ENCODE peak calls at places on chromosome 3, in ten cellular contexts. M is GM23338; A is effector CD4-positive, alpha-beta T cell; T is MCF 10A; O is naive thymus-derived CD8-positive, alpha-beta T cell; Y is kidney tubule cell; V is activated T-helper 9 cell treated with anti-CD3 and anti-CD28 coated beads, Interleukin-2, amount 50 U/mL, for 16 hours; U is breast epithelium; Z is activated T-helper 1 cell treated with Interleukin-2 at 50 U/mL for 16 hours; J is RWPE1. N is an unnamed sample.

GRCh38 chr3:150737874-150738679 is 24.9 kb downstream of the SIAH2 start:
- DNase-seq in M (peak), A (no peak), T (peak), O (no peak), Y (peak), V (peak), U (no peak), Z (no peak), J (peak), N (peak)

GRCh38 chr3:31472479-31473390 is 60.0 kb upstream of the STT3B start:
- DNase-seq in M (no peak), A (no peak), T (peak), O (no peak), Y (peak), V (peak), U (no peak), Z (no peak), J (no peak), N (no peak)

GRCh38 chr3:35393916-35394315 is 245.4 kb upstream of the ARPP21 start:
- DNase-seq in M (peak), A (no peak), T (peak), O (no peak), Y (peak), V (no peak), U (no peak), Z (no peak), J (no peak), N (peak)

GRCh38 chr3:86438544-86438943 is 552.4 kb downstream of the VGLL3 start:
- DNase-seq in M (no peak), A (no peak), T (no peak), O (no peak), Y (no peak), V (no peak), U (no peak), Z (no peak), J (no peak), N (no peak)

GRCh38 chr3:169356284-169356955 is 307.1 kb downstream of the MECOM start:
- DNase-seq in M (no peak), A (no peak), T (no peak), O (no peak), Y (no peak), V (no peak), U (no peak), Z (no peak), J (no peak), N (no peak)

GRCh38 chr3:12961726-12962036 is 111.5 kb downstream of the IQSEC1 start:
- DNase-seq in M (no peak), A (no peak), T (no peak), O (no peak), Y (no peak), V (no peak), U (no peak), Z (no peak), J (no peak), N (no peak)

GRCh38 chr3:105367063-105367405 is 325 bp downstream of the ALCAM start:
- DNase-seq in M (peak), A (peak), T (peak), O (peak), Y (peak), V (no peak), U (no peak), Z (no peak), J (peak), N (no peak)

GRCh38 chr3:55190296-55190695 is 262.4 kb upstream of the LRTM1 start:
- DNase-seq in M (no peak), A (no peak), T (no peak), O (no peak), Y (no peak), V (no peak), U (no peak), Z (no peak), J (no peak), N (no peak)

GRCh38 chr3:66593978-66594377 is 93.2 kb upstream of the LRIG1 start:
- DNase-seq in M (no peak), A (no peak), T (peak), O (no peak), Y (peak), V (no peak), U (no peak), Z (no peak), J (peak), N (peak)

GRCh38 chr3:187473778-187474406 is 105.7 kb downstream of the RTP4 start:
- DNase-seq in M (peak), A (no peak), T (peak), O (no peak), Y (no peak), V (no peak), U (no peak), Z (no peak), J (no peak), N (no peak)

GRCh38 chr3:23697416-23697815 is 108.3 kb upstream of the UBE2E1 start:
- DNase-seq in M (peak), A (no peak), T (no peak), O (no peak), Y (no peak), V (no peak), U (no peak), Z (no peak), J (no peak), N (no peak)

GRCh38 chr3:56812749-56813655 is 11.3 kb upstream of the ARHGEF3 start:
- DNase-seq in M (no peak), A (no peak), T (peak), O (no peak), Y (no peak), V (no peak), U (peak), Z (no peak), J (peak), N (no peak)

GRCh38 chr3:57221883-57222282 is 5.6 kb upstream of the APPL1 start:
- DNase-seq in M (peak), A (no peak), T (peak), O (no peak), Y (peak), V (no peak), U (no peak), Z (no peak), J (no peak), N (no peak)

GRCh38 chr3:110164632-110165240 is 827.4 kb upstream of the DPPA4 start:
- DNase-seq in M (peak), A (no peak), T (no peak), O (no peak), Y (no peak), V (no peak), U (no peak), Z (no peak), J (no peak), N (no peak)

GRCh38 chr3:141605883-141606282 is 119.1 kb downstream of the RASA2 start:
- DNase-seq in M (no peak), A (no peak), T (no peak), O (no peak), Y (no peak), V (no peak), U (no peak), Z (no peak), J (no peak), N (no peak)

GRCh38 chr3:111070772-111071256 is 802 bp upstream of the NECTIN3 start:
- DNase-seq in M (peak), A (peak), T (peak), O (peak), Y (no peak), V (peak), U (peak), Z (no peak), J (peak), N (no peak)

GRCh38 chr3:51773529-51773928 is 5.5 kb downstream of the IQCF6 start:
- DNase-seq in M (peak), A (no peak), T (no peak), O (no peak), Y (no peak), V (no peak), U (no peak), Z (no peak), J (no peak), N (no peak)

GRCh38 chr3:128278761-128279593 is 125.7 kb downstream of the EEFSEC start:
- DNase-seq in M (peak), A (no peak), T (no peak), O (no peak), Y (no peak), V (no peak), U (no peak), Z (no peak), J (no peak), N (no peak)

GRCh38 chr3:69204315-69204957 is 82.0 kb upstream of the LMOD3 start:
- DNase-seq in M (no peak), A (no peak), T (peak), O (no peak), Y (peak), V (no peak), U (no peak), Z (no peak), J (peak), N (peak)

GRCh38 chr3:167251678-167252077 is 128.4 kb downstream of the ZBBX start:
- DNase-seq in M (no peak), A (no peak), T (no peak), O (no peak), Y (no peak), V (no peak), U (no peak), Z (no peak), J (no peak), N (no peak)

GRCh38 chr3:66138336-66139234 is 82.2 kb upstream of the SLC25A26 start:
- DNase-seq in M (peak), A (no peak), T (peak), O (no peak), Y (peak), V (no peak), U (peak), Z (no peak), J (peak), N (no peak)

GRCh38 chr3:148455098-148455497 is 242.6 kb upstream of the AGTR1 start:
- DNase-seq in M (no peak), A (no peak), T (no peak), O (no peak), Y (no peak), V (no peak), U (no peak), Z (no peak), J (no peak), N (no peak)

N was measured in epithelial cell of prostate.